ENCODE peak calls at places on chromosomes 13 and 19, in four cellular contexts. One of them, this sample, is unnamed.

GRCh38 chr19:35292986-35293732 is 1.2 kb downstream of the MAG start:
- DNase-seq in ureter: no peak
- DNase-seq in MG63: no peak
- DNase-seq in mucosa of gallbladder: no peak
- DNase-seq in this sample: no peak

GRCh38 chr19:17025361-17025760 is 1.2 kb downstream of the CPAMD8 start:
- DNase-seq in ureter: no peak
- DNase-seq in mucosa of gallbladder: no peak
- DNase-seq in MG63: no peak
- DNase-seq in this sample: no peak

GRCh38 chr19:38952395-38953165 is 21.8 kb downstream of the MRPS12 start:
- DNase-seq in ureter: no peak
- DNase-seq in MG63: no peak
- DNase-seq in mucosa of gallbladder: peak
- DNase-seq in this sample: no peak

GRCh38 chr19:11261902-11262839 is at the start of gene DOCK6:
- DNase-seq in MG63: peak
- DNase-seq in ureter: no peak
- DNase-seq in mucosa of gallbladder: no peak
- DNase-seq in this sample: no peak

GRCh38 chr13:96652506-96652905 is 341.8 kb downstream of the OXGR1 start:
- DNase-seq in MG63: no peak
- DNase-seq in ureter: no peak
- DNase-seq in mucosa of gallbladder: no peak
- DNase-seq in this sample: no peak

GRCh38 chr13:44257806-44258205 is 115.8 kb upstream of the SERP2 start:
- DNase-seq in ureter: no peak
- DNase-seq in MG63: no peak
- DNase-seq in mucosa of gallbladder: no peak
- DNase-seq in this sample: no peak

GRCh38 chr13:111013196-111013595 is 98.3 kb upstream of the ANKRD10 start:
- DNase-seq in MG63: no peak
- DNase-seq in ureter: no peak
- DNase-seq in mucosa of gallbladder: no peak
- DNase-seq in this sample: no peak

GRCh38 chr19:35317464-35318043 is 11.4 kb upstream of the CD22 start:
- DNase-seq in mucosa of gallbladder: no peak
- DNase-seq in ureter: no peak
- DNase-seq in MG63: no peak
- DNase-seq in this sample: no peak

GRCh38 chr19:19402656-19403372 is 2.7 kb upstream of the GATAD2A start:
- DNase-seq in mucosa of gallbladder: no peak
- DNase-seq in ureter: no peak
- DNase-seq in MG63: no peak
- DNase-seq in this sample: no peak

GRCh38 chr19:38433268-38433733 is at the start of gene RYR1:
- DNase-seq in MG63: peak
- DNase-seq in mucosa of gallbladder: peak
- DNase-seq in ureter: no peak
- DNase-seq in this sample: no peak

GRCh38 chr19:1249298-1249989 is 1.1 kb downstream of the MIDN start:
- DNase-seq in ureter: peak
- DNase-seq in mucosa of gallbladder: peak
- DNase-seq in MG63: peak
- DNase-seq in this sample: peak

GRCh38 chr13:43153436-43154082 is 130.2 kb downstream of the DNAJC15 start:
- DNase-seq in mucosa of gallbladder: no peak
- DNase-seq in MG63: no peak
- DNase-seq in ureter: no peak
- DNase-seq in this sample: no peak

GRCh38 chr13:97268772-97269171 is 46.6 kb downstream of the MBNL2 start:
- DNase-seq in ureter: no peak
- DNase-seq in mucosa of gallbladder: no peak
- DNase-seq in MG63: no peak
- DNase-seq in this sample: no peak

GRCh38 chr13:73591861-73592260 is 533.1 kb downstream of the KLF5 start:
- DNase-seq in ureter: no peak
- DNase-seq in MG63: no peak
- DNase-seq in mucosa of gallbladder: no peak
- DNase-seq in this sample: no peak

GRCh38 chr13:21106089-21106488 is 44.7 kb upstream of the LATS2 start:
- DNase-seq in MG63: peak
- DNase-seq in ureter: no peak
- DNase-seq in mucosa of gallbladder: no peak
- DNase-seq in this sample: no peak

GRCh38 chr13:32323912-32324311 is 8.6 kb downstream of the BRCA2 start:
- DNase-seq in mucosa of gallbladder: no peak
- DNase-seq in MG63: no peak
- DNase-seq in ureter: no peak
- DNase-seq in this sample: no peak

GRCh38 chr19:5590151-5590864 is 22.6 kb upstream of the TINCR start:
- DNase-seq in mucosa of gallbladder: no peak
- DNase-seq in MG63: no peak
- DNase-seq in ureter: no peak
- DNase-seq in this sample: no peak

GRCh38 chr13:95155504-95155903 is 145.7 kb downstream of the ABCC4 start:
- DNase-seq in mucosa of gallbladder: no peak
- DNase-seq in MG63: no peak
- DNase-seq in ureter: no peak
- DNase-seq in this sample: no peak

GRCh38 chr13:19861762-19862161 is 1.7 kb downstream of the ZMYM5 start:
- DNase-seq in MG63: no peak
- DNase-seq in ureter: no peak
- DNase-seq in mucosa of gallbladder: no peak
- DNase-seq in this sample: no peak

GRCh38 chr13:39450176-39450575 is 152.8 kb downstream of the LHFPL6 start:
- DNase-seq in mucosa of gallbladder: no peak
- DNase-seq in MG63: no peak
- DNase-seq in ureter: no peak
- DNase-seq in this sample: no peak

GRCh38 chr13:38980628-38981078 is 10.0 kb downstream of the STOML3 start:
- DNase-seq in ureter: no peak
- DNase-seq in MG63: no peak
- DNase-seq in mucosa of gallbladder: peak
- DNase-seq in this sample: no peak

GRCh38 chr13:48401480-48401879 is 11.4 kb downstream of the LPAR6 start:
- DNase-seq in MG63: no peak
- DNase-seq in mucosa of gallbladder: no peak
- DNase-seq in ureter: no peak
- DNase-seq in this sample: no peak

GRCh38 chr13:104678161-104678560 is 1611.9 kb upstream of the SLC10A2 start:
- DNase-seq in MG63: no peak
- DNase-seq in mucosa of gallbladder: no peak
- DNase-seq in ureter: no peak
- DNase-seq in this sample: no peak

GRCh38 chr19:8028951-8029491 is 23.5 kb upstream of the CCL25 start:
- DNase-seq in ureter: no peak
- DNase-seq in MG63: no peak
- DNase-seq in mucosa of gallbladder: no peak
- DNase-seq in this sample: no peak

GRCh38 chr13:79779761-79780160 is 298.8 kb downstream of the NDFIP2 start:
- DNase-seq in MG63: no peak
- DNase-seq in ureter: no peak
- DNase-seq in mucosa of gallbladder: no peak
- DNase-seq in this sample: no peak

GRCh38 chr13:59877933-59878332 is 285.8 kb downstream of the DIAPH3 start:
- DNase-seq in mucosa of gallbladder: no peak
- DNase-seq in ureter: no peak
- DNase-seq in MG63: peak
- DNase-seq in this sample: no peak

GRCh38 chr19:18833849-18834643 is 2.3 kb downstream of the UPF1 start:
- DNase-seq in MG63: no peak
- DNase-seq in ureter: no peak
- DNase-seq in mucosa of gallbladder: no peak
- DNase-seq in this sample: no peak

GRCh38 chr13:62483774-62484173 is 1068.1 kb upstream of the PCDH20 start:
- DNase-seq in MG63: peak
- DNase-seq in ureter: no peak
- DNase-seq in mucosa of gallbladder: no peak
- DNase-seq in this sample: no peak

GRCh38 chr13:94309997-94310842 is 169.3 kb downstream of the DCT start:
- DNase-seq in MG63: peak
- DNase-seq in mucosa of gallbladder: no peak
- DNase-seq in ureter: no peak
- DNase-seq in this sample: no peak

GRCh38 chr13:76820759-76821158 is 65.4 kb downstream of the KCTD12 start:
- DNase-seq in mucosa of gallbladder: peak
- DNase-seq in ureter: peak
- DNase-seq in MG63: no peak
- DNase-seq in this sample: no peak

GRCh38 chr13:100473087-100473486 is 115.5 kb downstream of the GGACT start:
- DNase-seq in MG63: no peak
- DNase-seq in mucosa of gallbladder: no peak
- DNase-seq in ureter: no peak
- DNase-seq in this sample: no peak

GRCh38 chr13:48551329-48551728 is 18.4 kb upstream of the RCBTB2 start:
- DNase-seq in MG63: no peak
- DNase-seq in mucosa of gallbladder: no peak
- DNase-seq in ureter: no peak
- DNase-seq in this sample: no peak

GRCh38 chr13:110506396-110506795 is 55.1 kb downstream of the RAB20 start:
- DNase-seq in MG63: no peak
- DNase-seq in ureter: no peak
- DNase-seq in mucosa of gallbladder: no peak
- DNase-seq in this sample: no peak

GRCh38 chr19:11401808-11402543 is 17.1 kb downstream of the RGL3 start:
- DNase-seq in ureter: no peak
- DNase-seq in mucosa of gallbladder: no peak
- DNase-seq in MG63: no peak
- DNase-seq in this sample: no peak

GRCh38 chr19:1239796-1240737 is 1.5 kb upstream of the ATP5F1D start:
- DNase-seq in MG63: peak
- DNase-seq in ureter: peak
- DNase-seq in mucosa of gallbladder: peak
- DNase-seq in this sample: peak

GRCh38 chr19:604355-604754 is 14.7 kb downstream of the HCN2 start:
- DNase-seq in mucosa of gallbladder: no peak
- DNase-seq in ureter: no peak
- DNase-seq in MG63: no peak
- DNase-seq in this sample: no peak